ENCODE peak calls at places on chromosomes 3 and 15, in six cellular contexts. E is neuronal stem cell, Z is mesendoderm, D is H9, R is H1, J is mesenchymal stem cell. M is an unnamed sample.

GRCh38 chr15:45628136-45628535 is 6.7 kb upstream of the SQOR start:
- DNase-seq in Z (no peak), D (no peak), R (no peak), J (no peak), E (no peak), M (no peak)

GRCh38 chr15:85380860-85381535 is 595 bp downstream of the AKAP13 start:
- DNase-seq in Z (no peak), R (peak), J (peak), E (peak), D (no peak), M (peak)

GRCh38 chr3:181075098-181075497 is 85.6 kb upstream of the DNAJC19 start:
- DNase-seq in J (no peak), Z (peak), E (no peak), D (peak), R (no peak), M (no peak)

GRCh38 chr3:36393563-36393962 is 13.3 kb downstream of the STAC start:
- DNase-seq in Z (no peak), D (no peak), E (no peak), J (no peak), R (no peak), M (peak)

GRCh38 chr3:5231067-5231466 is 43.6 kb downstream of the EDEM1 start:
- DNase-seq in E (no peak), D (no peak), J (no peak), R (no peak), Z (no peak), M (no peak)

GRCh38 chr3:13039286-13039896 is 33.8 kb downstream of the IQSEC1 start:
- DNase-seq in E (no peak), D (no peak), Z (no peak), R (no peak), J (no peak), M (no peak)

GRCh38 chr3:14802332-14802731 is 16.4 kb upstream of the FGD5 start:
- DNase-seq in J (no peak), Z (no peak), R (no peak), D (no peak), E (no peak), M (no peak)

GRCh38 chr15:35306361-35306981 is 221.4 kb upstream of the NANOGP8 start:
- DNase-seq in J (peak), E (peak), R (no peak), D (no peak), Z (peak), M (peak)

GRCh38 chr15:74374648-74375302 is 7.3 kb upstream of the CYP11A1 start:
- DNase-seq in R (no peak), D (no peak), E (no peak), J (no peak), Z (no peak), M (no peak)

GRCh38 chr3:155270485-155271342 is 22.8 kb downstream of the STRIT1 start:
- DNase-seq in Z (peak), D (peak), E (no peak), J (no peak), R (no peak), M (peak)

GRCh38 chr15:66600240-66600627 is 34.4 kb upstream of the LCTL start:
- DNase-seq in Z (no peak), R (no peak), J (no peak), E (no peak), D (no peak), M (no peak)

GRCh38 chr15:74631087-74631385 is 15.4 kb downstream of the CLK3 start:
- DNase-seq in R (no peak), Z (no peak), J (no peak), D (no peak), E (no peak), M (no peak)

GRCh38 chr3:172464306-172464705 is 16.1 kb upstream of the GHSR start:
- DNase-seq in D (no peak), R (no peak), E (no peak), Z (no peak), J (no peak), M (no peak)

GRCh38 chr15:52652984-52653383 is 26.2 kb downstream of the ATOSA start:
- DNase-seq in E (no peak), J (peak), Z (no peak), R (no peak), D (no peak), M (no peak)

GRCh38 chr3:139111392-139112229 is 66.9 kb upstream of the PRR23C start:
- DNase-seq in D (peak), E (peak), Z (peak), J (peak), R (peak), M (peak)

GRCh38 chr3:181824961-181825360 is 113.2 kb downstream of the SOX2 start:
- DNase-seq in D (peak), J (no peak), E (no peak), Z (peak), R (no peak), M (no peak)

GRCh38 chr3:16741103-16741758 is 136.0 kb upstream of the DAZL start:
- DNase-seq in Z (no peak), D (no peak), R (no peak), E (no peak), J (peak), M (no peak)

GRCh38 chr3:152302521-152303021 is 33.8 kb downstream of the MBNL1 start:
- DNase-seq in D (no peak), R (no peak), E (no peak), J (peak), Z (no peak), M (peak)

GRCh38 chr3:197371521-197372075 is 73.2 kb upstream of the DLG1 start:
- DNase-seq in Z (no peak), R (no peak), E (no peak), J (peak), D (no peak), M (no peak)

GRCh38 chr3:9316881-9317341 is 45.9 kb upstream of the THUMPD3 start:
- DNase-seq in D (peak), R (no peak), E (peak), Z (peak), J (peak), M (no peak)

GRCh38 chr3:67382551-67382950 is 271.9 kb downstream of the SUCLG2 start:
- DNase-seq in D (no peak), R (no peak), E (no peak), Z (peak), J (no peak), M (no peak)

GRCh38 chr15:85545185-85545584 is 164.8 kb downstream of the AKAP13 start:
- DNase-seq in R (no peak), J (peak), Z (no peak), D (no peak), E (no peak), M (peak)

GRCh38 chr3:183774631-183775030 is 50.7 kb downstream of the MAP6D1 start:
- DNase-seq in D (no peak), J (no peak), Z (no peak), E (no peak), R (no peak), M (peak)

GRCh38 chr3:32630266-32630665 is 54.7 kb upstream of the CNOT10 start:
- DNase-seq in J (peak), Z (no peak), E (no peak), D (no peak), R (no peak), M (no peak)

GRCh38 chr15:67097893-67098740 is 32.7 kb downstream of the SMAD3 start:
- DNase-seq in E (no peak), D (no peak), J (peak), R (no peak), Z (no peak), M (no peak)

GRCh38 chr15:51971353-51972133 is at the start of gene LEO1:
- DNase-seq in R (peak), Z (peak), J (peak), D (peak), E (peak), M (peak)

GRCh38 chr3:39810647-39811161 is 1.3 kb downstream of the MYRIP start:
- DNase-seq in R (no peak), D (peak), J (no peak), E (no peak), Z (peak), M (no peak)

GRCh38 chr3:31813197-31813596 is 167.9 kb downstream of the OSBPL10 start:
- DNase-seq in E (no peak), Z (no peak), D (no peak), R (no peak), J (no peak), M (no peak)

GRCh38 chr3:23987376-23987775 is 42.3 kb downstream of the NR1D2 start:
- DNase-seq in R (no peak), J (peak), D (no peak), E (no peak), Z (no peak), M (no peak)

GRCh38 chr3:12964713-12965612 is 108.3 kb downstream of the IQSEC1 start:
- DNase-seq in R (no peak), J (no peak), E (no peak), D (no peak), Z (no peak), M (no peak)

GRCh38 chr15:31974154-31974794 is 56.0 kb upstream of the CHRNA7 start:
- DNase-seq in R (no peak), E (no peak), J (no peak), D (no peak), Z (no peak), M (no peak)

GRCh38 chr3:157082305-157082981 is 77.5 kb downstream of the CCNL1 start:
- DNase-seq in E (no peak), Z (no peak), R (no peak), J (peak), D (no peak), M (no peak)

GRCh38 chr3:9033867-9034266 is 70.6 kb upstream of the RAD18 start:
- DNase-seq in J (no peak), R (no peak), E (no peak), D (no peak), Z (no peak), M (no peak)

GRCh38 chr3:194749631-194750271 is 64.1 kb downstream of the FAM43A start:
- DNase-seq in Z (no peak), D (peak), J (peak), E (no peak), R (no peak), M (no peak)

GRCh38 chr3:31356941-31357340 is 175.8 kb upstream of the STT3B start:
- DNase-seq in E (no peak), Z (peak), D (peak), J (no peak), R (no peak), M (peak)

GRCh38 chr3:14206548-14207177 is 28.0 kb downstream of the LSM3 start:
- DNase-seq in J (no peak), R (no peak), E (no peak), Z (peak), D (peak), M (no peak)

GRCh38 chr3:125098929-125099328 is 43.1 kb upstream of the HEG1 start:
- DNase-seq in J (no peak), Z (no peak), R (no peak), E (no peak), D (no peak), M (no peak)

GRCh38 chr15:29888651-29889050 is 66.4 kb upstream of the TJP1 start:
- DNase-seq in Z (peak), J (peak), E (no peak), D (no peak), R (no peak), M (no peak)

GRCh38 chr3:37474936-37475335 is 300.6 kb upstream of the LRRFIP2 start:
- DNase-seq in D (no peak), Z (no peak), R (no peak), J (no peak), E (no peak), M (no peak)

GRCh38 chr3:185647880-185648210 is 61.8 kb downstream of the SENP2 start:
- DNase-seq in R (no peak), E (no peak), Z (no peak), D (no peak), J (no peak), M (peak)

DNA sequence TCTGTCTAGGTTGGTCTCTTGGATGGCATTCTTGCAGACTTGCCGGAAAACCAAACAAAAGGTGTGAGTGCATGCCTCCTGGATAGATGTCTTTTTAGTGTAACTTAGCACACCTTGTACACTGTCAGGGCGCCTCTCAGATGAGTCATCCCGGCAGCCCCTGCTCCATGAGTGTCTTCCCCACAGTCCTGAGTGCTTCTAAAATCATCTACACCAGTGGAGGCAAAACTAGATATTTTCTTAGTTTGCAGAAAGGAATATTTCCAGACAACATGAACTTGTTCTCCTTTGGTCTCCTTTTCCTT is 98.0 kb downstream of the IGF1R start:
- DNase-seq in R (no peak), J (no peak), E (no peak), D (no peak), Z (no peak), M (no peak)
- H3K23ac ChIP-seq in R (no peak), J (no peak), E (no peak), D (no peak), Z (no peak), M (no peak)

GRCh38 chr15:47718474-47719440 is 1.5 kb downstream of the SEMA6D start:
- DNase-seq in E (no peak), R (no peak), Z (no peak), J (peak), D (no peak), M (no peak)

GRCh38 chr15:47719730-47720129 is 2.4 kb downstream of the SEMA6D start:
- DNase-seq in D (no peak), R (no peak), E (no peak), J (peak), Z (no peak), M (no peak)

GRCh38 chr15:47717036-47717611 is at the start of gene SEMA6D:
- DNase-seq in J (peak), D (peak), E (peak), Z (peak), R (peak), M (no peak)

GRCh38 chr15:47715856-47716445 is 1.4 kb upstream of the SEMA6D start:
- DNase-seq in J (peak), Z (no peak), R (no peak), E (peak), D (no peak), M (no peak)

DNA sequence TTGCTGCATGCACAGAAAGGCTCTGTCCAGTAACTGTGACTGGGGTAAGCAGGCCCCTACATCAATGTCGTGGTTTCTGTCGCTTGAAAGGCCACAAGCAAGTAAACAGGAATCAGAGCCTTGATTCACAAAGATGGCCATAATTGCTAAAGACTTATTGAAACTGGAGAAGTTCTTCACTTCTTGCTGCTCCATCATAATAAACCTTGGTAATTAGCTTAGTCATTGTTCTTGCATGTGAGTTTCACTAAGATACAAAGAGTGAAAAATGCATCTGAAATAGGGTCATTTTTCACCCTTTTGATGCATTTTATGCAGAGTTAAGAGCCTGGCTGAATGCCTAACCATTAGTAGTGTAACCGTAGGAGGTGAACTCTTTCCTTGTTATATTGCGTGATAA is 3.2 kb downstream of the SEMA6D start:
- DNase-seq in Z (no peak), E (no peak), R (no peak), J (no peak), D (no peak), M (no peak)
- H3K23ac ChIP-seq in Z (no peak), E (no peak), R (no peak), J (no peak), D (no peak), M (no peak)

DNA sequence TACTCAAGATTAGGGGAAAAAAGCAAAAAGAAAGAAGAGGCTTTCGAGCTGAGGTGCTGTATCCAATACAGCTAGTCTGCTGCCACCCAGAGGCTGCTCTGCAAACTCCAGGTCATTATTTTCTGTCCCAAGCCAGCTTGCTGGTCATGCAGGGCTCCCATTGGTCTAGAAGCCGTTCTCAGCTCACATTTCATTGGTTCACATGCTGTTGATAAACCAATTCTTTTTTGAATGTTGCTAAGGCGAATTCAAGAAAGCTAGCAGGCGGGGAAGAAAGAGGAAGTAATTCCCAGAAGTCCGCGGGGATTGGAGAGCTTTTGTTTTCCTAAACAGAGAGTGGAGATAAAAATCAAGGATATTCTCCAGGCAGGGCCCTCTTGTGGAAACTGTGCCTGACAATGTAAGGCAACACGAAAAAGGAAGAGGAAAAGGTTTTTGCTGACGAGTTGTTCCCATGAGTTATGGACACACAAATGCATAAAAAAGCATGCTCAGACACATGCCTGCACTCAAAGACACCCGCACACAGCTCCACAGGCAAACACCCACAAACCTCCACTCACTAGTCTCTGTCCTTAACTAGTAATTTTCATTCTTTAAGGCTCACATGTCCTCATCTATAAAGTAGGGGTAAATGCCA is 33.4 kb downstream of the FSTL1 start:
- DNase-seq in D (peak), E (peak), Z (peak), R (peak), J (peak), M (peak)
- H3K23ac ChIP-seq in D (no peak), E (no peak), Z (no peak), R (no peak), J (no peak), M (no peak)

GRCh38 chr15:87816811-87817210 is 439.7 kb downstream of the NTRK3 start:
- DNase-seq in R (no peak), D (no peak), Z (no peak), E (no peak), J (peak), M (peak)
- H3K23ac ChIP-seq in R (no peak), D (no peak), Z (no peak), E (no peak), J (no peak), M (no peak)

DNA sequence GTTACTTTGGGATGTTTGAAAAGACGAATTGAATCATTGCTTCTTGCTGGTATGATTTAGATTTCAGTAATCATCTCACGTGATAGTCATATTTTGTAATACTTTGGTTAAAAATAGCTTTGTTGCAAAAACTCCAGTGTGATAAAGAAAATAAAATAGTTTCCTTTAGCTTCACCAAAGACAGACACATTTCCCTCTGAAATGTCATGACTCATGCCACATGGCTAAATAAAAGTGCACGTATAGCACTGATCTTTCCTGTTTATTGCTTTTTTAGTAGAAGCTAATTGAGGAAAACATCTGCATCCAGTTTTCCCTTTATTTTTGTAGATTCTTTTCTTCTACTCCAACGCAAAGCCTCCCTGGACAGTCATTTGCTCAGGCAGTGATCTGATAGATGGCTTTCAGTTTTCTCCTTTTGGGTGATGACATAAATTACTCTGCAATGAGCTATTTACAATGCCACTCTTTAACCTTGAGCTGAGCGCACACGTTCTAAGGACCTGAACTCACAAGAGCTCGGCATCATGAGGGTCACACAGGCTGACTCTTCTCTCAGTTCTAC is 84.9 kb downstream of the ARNT2 start:
- DNase-seq in Z (no peak), J (peak), R (no peak), D (no peak), E (no peak), M (no peak)
- H3K23ac ChIP-seq in Z (no peak), J (no peak), R (no peak), D (no peak), E (no peak), M (no peak)

GRCh38 chr15:65577129-65577996 is 33.6 kb downstream of the INTS14 start:
- DNase-seq in R (no peak), Z (no peak), D (no peak), E (no peak), J (no peak), M (no peak)
- H3K23ac ChIP-seq in R (no peak), Z (no peak), D (no peak), E (no peak), J (no peak), M (no peak)

GRCh38 chr3:99753268-99753975 is 64.2 kb upstream of the CMSS1 start:
- DNase-seq in R (no peak), J (peak), D (peak), E (peak), Z (peak), M (peak)
- H3K23ac ChIP-seq in R (no peak), J (no peak), D (no peak), E (no peak), Z (no peak), M (no peak)

DNA sequence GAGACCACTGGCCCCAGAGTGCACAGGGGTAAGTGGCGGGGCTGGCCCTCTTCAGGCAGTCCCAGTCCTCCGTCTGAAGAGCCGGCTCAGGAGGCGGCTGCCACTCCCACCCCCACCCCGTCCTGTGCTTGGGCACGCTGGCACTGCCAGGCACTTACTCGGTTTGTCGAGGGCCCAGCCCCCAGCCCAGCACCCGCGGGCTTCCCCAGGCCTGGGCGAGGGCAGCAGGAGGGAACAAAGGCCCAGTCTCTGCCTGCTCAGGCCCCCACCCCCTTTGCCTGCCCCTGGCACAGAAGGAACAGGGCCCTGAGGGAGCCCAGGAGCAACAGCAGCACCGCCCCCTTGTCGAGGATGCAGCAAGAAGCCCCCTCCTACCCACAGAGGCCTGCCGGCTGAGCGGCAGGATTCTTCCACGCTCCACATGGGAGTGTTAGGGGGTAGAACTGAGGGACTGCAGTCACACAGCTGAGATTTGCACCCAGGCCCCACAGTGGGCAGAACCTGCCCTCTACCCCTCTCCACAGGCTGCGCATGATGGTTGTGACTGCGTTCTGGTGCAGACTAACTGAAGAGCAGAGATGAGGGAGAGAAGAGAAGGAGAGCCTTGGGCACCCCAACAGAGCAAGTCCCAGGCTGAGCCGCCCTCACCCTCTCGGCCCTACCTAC is 8.9 kb downstream of the DUSP7 start:
- DNase-seq in J (no peak), R (no peak), D (no peak), E (no peak), Z (no peak), M (no peak)
- H3K23ac ChIP-seq in J (no peak), R (no peak), D (no peak), E (no peak), Z (no peak), M (no peak)

M was measured in trophoblast cell.